ENCODE peak calls at places on chromosomes 5 and 9, in five cellular contexts. U is A549, P is upper lobe of left lung, Z is K562, V is HepG2. S is an unnamed sample.
A peak's percentile ranks its signal among the peaks of the same experiment; 100 is the strongest.

GRCh38 chr9:113516840-113517577 is 53.5 kb downstream of the RGS3 start:
- ATAC-seq in U (no peak), P (peak; percentile 53), Z (peak; percentile 41), V (no peak), S (no peak)

GRCh38 chr9:107518037-107518786 is 28.6 kb upstream of the KLF4 start:
- ATAC-seq in U (no peak), P (no peak), Z (no peak), V (no peak), S (no peak)

GRCh38 chr5:174947548-174947947 is 223.2 kb downstream of the MSX2 start:
- ATAC-seq in U (no peak), P (no peak), Z (no peak), V (no peak), S (no peak)

GRCh38 chr9:105678163-105678562 is 15.9 kb downstream of the TAL2 start:
- ATAC-seq in U (no peak), P (no peak), Z (no peak), V (no peak), S (no peak)

GRCh38 chr5:38598296-38598993 is 42.0 kb upstream of the LIFR start:
- ATAC-seq in U (peak; percentile 44), P (no peak), Z (no peak), V (no peak), S (no peak)

GRCh38 chr5:132425009-132425937 is 55.8 kb downstream of the SLC22A5 start:
- ATAC-seq in U (no peak), P (peak; percentile 35), Z (peak; percentile 6), V (no peak), S (no peak)

GRCh38 chr9:25226901-25227686 is 451.1 kb downstream of the TUSC1 start:
- ATAC-seq in U (no peak), P (no peak), Z (no peak), V (no peak), S (no peak)

GRCh38 chr9:104346645-104347175 is 157.4 kb upstream of the OR13F1 start:
- ATAC-seq in U (no peak), P (no peak), Z (no peak), V (no peak), S (no peak)

GRCh38 chr5:72246239-72246580 is 73.8 kb downstream of the MRPS27 start:
- ATAC-seq in U (no peak), P (no peak), Z (peak; percentile 86), V (no peak), S (peak; percentile 55)

GRCh38 chr5:134435525-134435924 is 23.8 kb upstream of the CDKN2AIPNL start:
- ATAC-seq in U (peak; percentile 69), P (no peak), Z (no peak), V (no peak), S (no peak)

GRCh38 chr9:83327323-83327722 is 210.9 kb downstream of the FRMD3 start:
- ATAC-seq in U (peak; percentile 50), P (no peak), Z (no peak), V (peak; percentile 98), S (no peak)

GRCh38 chr9:88268886-88269285 is 119.4 kb upstream of the SPIN1 start:
- ATAC-seq in U (no peak), P (no peak), Z (no peak), V (no peak), S (no peak)

DNA sequence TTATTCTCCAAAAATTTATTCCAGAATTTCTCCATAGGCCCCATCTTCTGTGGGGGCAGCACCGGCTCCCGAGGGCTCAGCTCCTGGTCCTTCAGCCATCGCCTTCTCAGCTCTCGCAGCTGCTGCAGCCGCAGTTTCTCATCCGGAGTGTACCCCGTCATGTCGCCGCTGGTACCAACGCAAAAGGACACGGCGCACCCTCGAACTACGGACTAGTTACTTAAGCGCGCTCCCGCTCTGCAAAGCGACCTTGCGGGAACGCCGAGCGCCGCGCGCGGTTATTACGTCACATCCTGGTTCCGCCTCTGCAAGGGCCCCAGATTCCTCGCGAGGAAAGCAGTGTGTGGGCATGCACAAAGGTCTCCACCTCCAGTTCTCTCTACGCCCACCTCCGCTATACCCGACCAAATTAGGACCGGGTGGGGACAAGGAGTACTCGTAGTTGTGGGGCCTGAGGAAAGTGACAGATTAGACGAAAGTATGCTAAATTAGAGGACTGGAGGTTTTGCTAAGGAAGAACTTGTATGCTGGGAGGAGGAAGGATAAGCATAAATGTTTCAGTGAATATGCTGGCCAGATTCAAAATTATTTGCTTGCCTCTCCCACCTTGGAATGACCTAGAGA is at the start of gene NDUFB6:
- ATAC-seq in U (peak; percentile 95), P (peak; percentile 99), Z (peak; percentile 94), V (peak; percentile 95), S (peak; percentile 98)
- TF ChIP-seq EP300 in U (no peak), P (no peak), Z (peak; percentile 46), V (no peak), S (no peak)

GRCh38 chr9:37752646-37753488 is 738 bp upstream of the TRMT10B start:
- ATAC-seq in U (no peak), P (no peak), Z (no peak), V (no peak), S (no peak)

GRCh38 chr9:37751186-37751585 is 2.4 kb upstream of the TRMT10B start:
- ATAC-seq in U (no peak), P (no peak), Z (no peak), V (no peak), S (no peak)

GRCh38 chr9:37749129-37749528 is 4.5 kb upstream of the TRMT10B start:
- ATAC-seq in U (no peak), P (no peak), Z (no peak), V (no peak), S (no peak)

GRCh38 chr9:37758747-37759146 is 5.1 kb downstream of the TRMT10B start:
- ATAC-seq in U (no peak), P (no peak), Z (peak; percentile 58), V (no peak), S (no peak)

DNA sequence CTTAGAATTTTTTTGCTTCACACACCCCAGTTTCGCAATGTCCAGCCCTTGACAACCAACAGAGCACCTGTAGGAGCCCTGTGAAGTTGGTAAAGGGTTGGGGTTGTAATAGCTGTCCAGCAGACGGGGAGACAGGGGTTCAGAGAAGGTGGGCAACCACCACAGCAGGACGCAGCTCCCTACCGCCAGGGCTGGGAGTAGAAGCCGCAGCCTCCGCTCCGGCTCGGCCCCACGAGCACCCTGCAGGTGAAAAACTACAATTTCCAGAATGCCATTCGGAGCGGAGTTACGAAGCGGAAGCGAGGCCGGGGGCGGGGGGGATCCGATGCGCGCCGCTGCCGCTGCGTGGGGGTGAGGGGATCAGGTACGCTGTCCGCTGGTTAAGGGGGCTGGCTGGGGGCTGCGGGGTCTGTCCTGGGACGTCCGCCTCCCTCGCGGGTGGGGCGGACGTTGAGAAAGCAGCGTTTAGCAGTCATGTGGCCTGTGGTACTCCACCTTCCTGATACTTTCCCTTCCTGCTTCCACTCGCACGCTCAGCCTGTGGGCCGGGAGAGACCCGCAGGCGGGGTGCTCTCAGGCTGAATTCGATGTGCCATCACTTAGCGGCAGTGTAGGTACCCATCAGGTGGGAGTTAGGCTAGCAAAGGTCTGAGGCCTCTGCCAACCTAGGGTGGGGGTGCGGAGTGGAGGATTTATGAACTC is at the start of gene TRMT10B:
- ATAC-seq in U (peak; percentile 95), P (peak; percentile 97), Z (peak; percentile 95), V (peak; percentile 98), S (peak; percentile 92)
- TF ChIP-seq CTCF in U (no peak), P (no peak), Z (no peak), V (no peak), S (no peak)

DNA sequence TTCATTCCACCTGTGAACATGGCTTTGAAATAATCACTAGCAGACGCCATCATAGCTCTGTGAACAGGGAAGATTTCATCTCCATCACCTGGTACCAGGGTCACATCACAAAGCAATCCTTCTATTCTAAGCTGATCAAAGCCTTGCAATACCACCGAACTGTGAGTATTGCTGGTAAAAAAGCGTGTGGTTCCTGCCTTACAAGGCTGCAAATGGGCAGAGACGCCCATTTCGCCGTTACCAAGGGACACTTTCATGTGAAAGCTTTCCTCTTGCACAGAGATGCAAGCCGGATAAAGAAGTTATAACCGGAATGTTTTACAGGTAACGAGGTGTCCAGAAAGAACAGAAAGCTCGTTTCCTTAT is 618 bp downstream of the KLHL9 start:
- ATAC-seq in U (peak; percentile 27), P (peak; percentile 39), Z (no peak), V (peak; percentile 41), S (no peak)
- TF ChIP-seq EP300 in U (no peak), P (no peak), Z (no peak), V (no peak), S (no peak)

GRCh38 chr5:96826071-96826470 is 18.3 kb upstream of the ERAP1 start:
- ATAC-seq in U (no peak), P (no peak), Z (no peak), V (no peak), S (no peak)

GRCh38 chr5:96821260-96821916 is 13.6 kb upstream of the ERAP1 start:
- ATAC-seq in U (no peak), P (no peak), Z (no peak), V (no peak), S (no peak)

GRCh38 chr5:96823900-96824351 is 16.2 kb upstream of the ERAP1 start:
- ATAC-seq in U (peak; percentile 93), P (peak; percentile 62), Z (peak; percentile 58), V (peak; percentile 97), S (no peak)

GRCh38 chr5:96825243-96825642 is 17.5 kb upstream of the ERAP1 start:
- ATAC-seq in U (no peak), P (no peak), Z (no peak), V (no peak), S (no peak)

GRCh38 chr5:96823060-96823459 is 15.3 kb upstream of the ERAP1 start:
- ATAC-seq in U (no peak), P (no peak), Z (peak; percentile 31), V (no peak), S (no peak)
- TF ChIP-seq CTCF in U (no peak), P (no peak), Z (no peak), V (no peak), S (no peak)

GRCh38 chr9:121350993-121351561 is 19.0 kb downstream of the STOM start:
- ATAC-seq in U (peak; percentile 41), P (peak; percentile 76), Z (peak; percentile 83), V (no peak), S (peak; percentile 78)
- TF ChIP-seq EP300 in U (no peak), P (peak; percentile 27), Z (peak; percentile 18), V (no peak), S (no peak)

S was measured in gastroesophageal sphincter.